ENCODE peak calls at places on chromosomes 13 and 19, in four cellular contexts. V is PC-9; P is breast epithelium; H is stimulated activated CD8-positive, alpha-beta memory T cell treated with anti-CD3 and anti-CD28 coated beads, Interleukin-15, amount 100 ng/mL, for 1 hour. W is an unnamed sample.

GRCh38 chr19:2315818-2316353 is 7.9 kb upstream of the LINGO3 start:
- DNase-seq in P (no peak), H (no peak), V (peak; percentile 52), W (no peak)

GRCh38 chr13:53064721-53065120 is 36.1 kb downstream of the OLFM4 start:
- DNase-seq in H (no peak), P (no peak), V (no peak), W (no peak)

GRCh38 chr13:30572859-30573275 is 44.9 kb upstream of the USPL1 start:
- DNase-seq in P (no peak), H (no peak), V (no peak), W (no peak)

GRCh38 chr13:113897966-113898365 is 34.1 kb upstream of the GAS6 start:
- DNase-seq in H (no peak), V (no peak), P (no peak), W (no peak)

GRCh38 chr13:112124100-112124499 is 57.2 kb downstream of the SOX1 start:
- DNase-seq in P (no peak), V (no peak), H (no peak), W (no peak)

GRCh38 chr19:13033819-13034611 is 38.7 kb downstream of the NFIX start:
- DNase-seq in H (no peak), V (peak; percentile 69), P (peak; percentile 83), W (no peak)

GRCh38 chr19:51712461-51713081 is 11.2 kb downstream of the HAS1 start:
- DNase-seq in V (peak; percentile 38), H (no peak), P (no peak), W (peak; percentile 39)

GRCh38 chr19:55705972-55706371 is 30.9 kb downstream of the EPN1 start:
- DNase-seq in P (no peak), H (no peak), V (no peak), W (no peak)

GRCh38 chr13:78909276-78909675 is 250.3 kb upstream of the OBI1 start:
- DNase-seq in H (no peak), V (no peak), P (no peak), W (no peak)

GRCh38 chr13:99686157-99686572 is 184.9 kb downstream of the TM9SF2 start:
- DNase-seq in H (no peak), P (no peak), V (no peak), W (no peak)

GRCh38 chr19:35498220-35498619 is 8.0 kb upstream of the KRTDAP start:
- DNase-seq in H (no peak), P (no peak), V (no peak), W (no peak)

GRCh38 chr19:33906578-33907335 is 110.1 kb downstream of the KCTD15 start:
- DNase-seq in V (no peak), H (no peak), P (peak; percentile 58), W (no peak)

GRCh38 chr13:59363950-59364349 is 799.8 kb downstream of the DIAPH3 start:
- DNase-seq in H (no peak), P (no peak), V (no peak), W (no peak)

GRCh38 chr13:62702502-62702901 is 1286.9 kb upstream of the PCDH20 start:
- DNase-seq in V (no peak), H (no peak), P (no peak), W (no peak)

GRCh38 chr13:38628554-38628953 is 58.3 kb upstream of the FREM2 start:
- DNase-seq in H (no peak), P (no peak), V (no peak), W (no peak)

GRCh38 chr19:7790416-7790815 is 27.4 kb downstream of the CLEC4M start:
- DNase-seq in H (no peak), P (no peak), V (no peak), W (no peak)

GRCh38 chr13:44386932-44387556 is 13.4 kb downstream of the SERP2 start:
- DNase-seq in P (no peak), V (no peak), H (no peak), W (no peak)

GRCh38 chr19:19578241-19578640 is 40.2 kb downstream of the CILP2 start:
- DNase-seq in V (no peak), P (no peak), H (no peak), W (no peak)